ENCODE peak calls at places on chromosomes 4 and X, in four cellular contexts. U is neural crest cell, N is WERI-Rb-1, Z is IMR-90. V is an unnamed sample.

GRCh38 chr4:124530464-124531077 is 182.0 kb downstream of the ANKRD50 start:
- DNase-seq in U (no peak), N (no peak), Z (peak), V (no peak)

GRCh38 chr4:176090115-176090514 is 24.5 kb downstream of the WDR17 start:
- DNase-seq in U (no peak), N (no peak), Z (no peak), V (no peak)

GRCh38 chr4:101122019-101122418 is 225.3 kb downstream of the PPP3CA start:
- DNase-seq in U (no peak), Z (no peak), N (no peak), V (no peak)

GRCh38 chr4:184143770-184144564 is 73.7 kb downstream of the ENPP6 start:
- DNase-seq in N (no peak), U (no peak), Z (no peak), V (no peak)

GRCh38 chr4:7805533-7806079 is 134.1 kb downstream of the AFAP1 start:
- DNase-seq in N (no peak), Z (peak), U (no peak), V (no peak)

GRCh38 chrX:132216806-132217202 is 2.4 kb downstream of the RAP2C start:
- DNase-seq in N (no peak), Z (peak), U (no peak), V (no peak)

GRCh38 chrX:151899622-151900021 is 13.1 kb upstream of the MAGEA4 start:
- DNase-seq in Z (peak), N (no peak), U (no peak), V (no peak)

GRCh38 chrX:71367396-71367795 is 1.2 kb downstream of the TAF1 start:
- DNase-seq in U (no peak), Z (no peak), N (no peak), V (no peak)

GRCh38 chrX:12974217-12974796 is 603 bp upstream of the TMSB4X start:
- DNase-seq in Z (peak), N (peak), U (peak), V (peak)

GRCh38 chr4:3067473-3068001 is 6.8 kb downstream of the HTT-AS start:
- DNase-seq in Z (no peak), U (no peak), N (peak), V (no peak)

DNA sequence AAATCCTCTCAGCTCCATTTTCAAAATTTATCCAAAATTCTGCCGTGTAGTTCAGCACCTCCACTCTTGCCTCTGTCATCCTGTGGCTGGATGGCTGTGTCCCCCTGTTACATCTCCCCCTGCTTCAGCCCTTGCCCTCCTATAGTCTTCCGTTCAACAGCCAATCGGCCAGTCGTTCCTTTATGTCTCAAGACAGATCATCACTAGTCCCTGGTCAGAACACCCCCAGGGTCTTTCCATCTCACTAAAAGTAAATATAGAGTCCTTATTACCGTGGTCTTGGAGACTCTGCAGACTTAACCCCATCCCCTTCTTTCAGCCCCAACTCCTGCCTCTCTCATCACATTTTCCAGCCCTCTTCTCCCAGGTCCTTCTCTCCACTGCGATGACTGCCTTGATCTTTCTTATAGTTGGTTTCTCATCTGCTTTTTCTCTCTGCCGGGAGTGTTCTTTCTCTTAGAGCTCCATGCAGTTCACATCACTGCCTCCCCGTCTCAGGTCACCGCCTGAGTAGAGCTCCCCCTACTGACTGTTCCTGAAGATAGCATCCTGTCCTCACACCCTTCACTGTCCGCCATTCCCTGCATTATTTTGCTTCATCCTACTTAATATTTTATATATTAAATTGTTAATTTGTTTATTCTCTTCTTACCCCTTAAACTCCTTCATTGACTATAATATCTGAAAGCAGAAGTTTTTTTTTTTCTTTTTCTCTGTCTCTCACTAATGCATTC is 736.9 kb upstream of the MAGEB2 start:
- DNase-seq in N (peak), U (peak), Z (peak), V (no peak)
- TF ChIP-seq CTCF in N (peak), U (peak), Z (peak), V (no peak)

GRCh38 chrX:69192603-69193002 is 27.4 kb upstream of the PJA1 start:
- DNase-seq in Z (no peak), N (no peak), U (no peak), V (no peak)
- TF ChIP-seq CTCF in Z (no peak), N (no peak), U (no peak), V (no peak)

GRCh38 chr4:97153042-97153441 is 990.2 kb downstream of the STPG2 start:
- DNase-seq in N (peak), U (no peak), Z (no peak), V (no peak)
- TF ChIP-seq CTCF in N (peak), U (peak), Z (no peak), V (no peak)

GRCh38 chr4:77047037-77047436 is 28.8 kb downstream of the CCNI start:
- DNase-seq in U (no peak), Z (peak), N (no peak), V (no peak)

GRCh38 chr4:77044458-77045124 is 31.2 kb downstream of the CCNI start:
- DNase-seq in Z (peak), U (no peak), N (no peak), V (no peak)

GRCh38 chr4:77043507-77044131 is 32.2 kb downstream of the CCNI start:
- DNase-seq in U (no peak), N (no peak), Z (peak), V (no peak)

GRCh38 chr4:77040856-77041576 is 34.8 kb downstream of the CCNI start:
- DNase-seq in N (no peak), U (no peak), Z (peak), V (no peak)

GRCh38 chr4:77045490-77045889 is 30.3 kb downstream of the CCNI start:
- DNase-seq in U (no peak), N (no peak), Z (peak), V (no peak)
- TF ChIP-seq CTCF in U (peak), N (no peak), Z (peak), V (no peak)

GRCh38 chr4:150799207-150799606 is 215.9 kb downstream of the LRBA start:
- DNase-seq in N (no peak), U (no peak), Z (no peak), V (no peak)
- TF ChIP-seq CTCF in N (peak), U (peak), Z (peak), V (no peak)

GRCh38 chrX:68917799-68918198 is 89.0 kb downstream of the EFNB1 start:
- DNase-seq in Z (no peak), U (no peak), N (peak), V (no peak)

GRCh38 chrX:68919707-68920106 is 90.9 kb downstream of the EFNB1 start:
- DNase-seq in U (no peak), Z (no peak), N (no peak), V (no peak)

GRCh38 chrX:68920541-68920940 is 91.7 kb downstream of the EFNB1 start:
- DNase-seq in Z (no peak), N (no peak), U (no peak), V (no peak)

GRCh38 chrX:68916891-68917290 is 88.1 kb downstream of the EFNB1 start:
- DNase-seq in Z (no peak), N (peak), U (no peak), V (no peak)

DNA sequence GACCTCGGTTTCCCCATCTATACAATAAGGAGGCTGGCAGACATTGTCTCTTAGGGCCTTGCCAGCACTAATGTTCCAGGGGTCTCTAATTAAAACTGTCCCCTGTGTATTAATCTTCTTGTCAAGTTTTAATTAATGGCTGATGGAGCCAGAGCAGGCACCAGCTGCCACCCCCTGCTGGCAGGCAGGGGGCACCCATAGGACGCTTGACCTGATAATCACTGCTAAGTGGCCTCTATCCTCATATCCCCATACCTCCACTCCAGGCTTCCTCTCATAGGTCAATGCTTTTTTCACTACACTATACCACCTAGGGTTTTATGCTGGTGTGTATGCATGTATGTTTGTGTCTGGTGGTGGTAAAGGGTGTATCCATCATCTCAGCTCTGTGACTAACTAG is 89.4 kb downstream of the EFNB1 start:
- DNase-seq in Z (no peak), N (no peak), U (no peak), V (no peak)
- TF ChIP-seq CTCF in Z (no peak), N (no peak), U (no peak), V (no peak)

DNA sequence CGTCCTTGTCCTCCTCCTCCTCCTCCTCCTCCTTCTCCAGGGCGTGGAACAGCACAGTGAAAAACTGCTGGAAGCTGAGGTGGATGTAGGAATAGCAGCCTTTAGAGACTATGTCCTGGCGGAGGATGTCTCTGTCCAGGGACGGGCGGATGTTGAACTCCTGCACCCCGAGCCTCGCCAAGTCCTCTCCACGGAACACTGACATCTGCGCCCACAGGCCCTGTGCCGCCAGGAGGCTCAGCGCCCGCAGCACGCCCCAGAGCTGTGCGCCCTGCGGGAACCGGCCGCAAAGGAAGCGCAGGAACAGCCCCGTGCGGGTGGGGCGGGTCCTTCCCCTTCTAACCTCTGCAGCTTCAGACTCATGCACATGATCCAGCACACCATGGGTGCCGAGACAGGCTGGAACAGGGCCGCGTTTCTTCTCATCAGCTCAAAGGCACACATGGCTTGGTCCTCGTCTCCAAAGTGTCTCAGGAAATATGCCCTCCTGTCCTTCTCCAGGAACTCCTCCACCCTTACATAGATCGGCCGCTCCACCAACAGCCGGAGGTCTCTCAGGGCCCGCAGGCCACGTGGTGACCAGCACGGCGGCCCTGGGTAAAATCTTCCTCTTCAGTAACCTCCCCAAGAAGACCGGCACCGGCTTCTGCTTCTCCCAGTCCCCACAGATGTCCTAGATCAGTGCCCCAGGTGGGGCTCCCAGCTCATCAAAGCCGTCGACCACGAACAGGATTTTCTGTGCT is 1.2 kb downstream of the NLRP2B start:
- DNase-seq in Z (no peak), U (no peak), N (no peak), V (no peak)
- TF ChIP-seq CTCF in Z (no peak), U (no peak), N (no peak), V (no peak)

DNA sequence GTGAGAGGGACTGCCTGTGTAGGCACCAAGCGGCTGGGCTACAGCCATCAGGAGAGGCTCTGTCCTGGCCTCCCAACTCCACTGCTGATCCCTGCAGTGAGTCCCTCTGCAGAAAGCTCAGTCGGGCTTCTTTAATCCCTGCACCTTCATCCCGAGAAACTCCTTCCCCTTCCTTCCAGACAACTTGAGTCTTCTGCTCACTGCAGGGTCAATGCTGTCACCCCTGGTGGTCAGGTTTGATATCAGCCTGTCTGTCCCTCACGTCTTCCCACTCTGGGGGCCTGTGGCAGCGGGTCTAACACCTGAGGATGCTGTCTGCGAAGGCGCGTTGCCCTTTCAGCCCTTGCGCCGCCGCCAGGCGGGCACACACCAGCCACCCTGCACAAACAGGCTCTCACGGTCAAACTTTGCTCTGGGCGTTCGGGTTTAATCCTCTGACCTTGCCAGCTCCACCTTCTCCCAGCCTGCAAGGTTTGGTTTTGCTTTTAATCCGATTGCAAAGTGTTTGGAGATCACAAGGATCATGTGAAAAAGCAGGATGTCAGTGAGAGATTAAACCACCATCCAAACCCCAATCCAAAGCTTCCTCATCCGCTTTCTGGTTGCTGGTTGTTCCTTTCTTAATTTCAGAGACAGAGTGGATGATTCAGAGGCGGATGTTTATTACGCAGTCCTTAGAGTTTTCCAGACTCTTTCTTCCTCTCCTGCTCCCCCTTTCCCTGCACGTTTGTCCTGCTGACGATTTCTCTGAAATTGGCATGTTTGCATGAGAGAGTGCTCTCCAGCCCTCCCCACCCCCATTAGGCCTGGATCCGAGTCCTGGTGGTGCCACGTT is 74.8 kb upstream of the SLC34A2 start:
- DNase-seq in N (peak), Z (no peak), U (no peak), V (no peak)
- TF ChIP-seq CTCF in N (peak), Z (no peak), U (no peak), V (no peak)

V was measured in natural killer cell.